ENCODE peak calls at places on chromosomes 5 and 9, in four cellular contexts. H is T follicular helper cell, Q is globus pallidus, D is HT1080. E is an unnamed sample.

GRCh38 chr5:155040984-155041383 is 27.4 kb downstream of the KIF4B start:
- DNase-seq in H (no peak), Q (no peak), D (peak), E (no peak)

GRCh38 chr9:132181796-132182521 is 20.1 kb downstream of the NTNG2 start:
- DNase-seq in H (no peak), Q (no peak), D (no peak), E (peak)

GRCh38 chr5:8613078-8613685 is 744.2 kb downstream of the MTRR start:
- DNase-seq in H (no peak), Q (no peak), D (no peak), E (no peak)

GRCh38 chr9:68749135-68749534 is 44.1 kb downstream of the PIP5K1B start:
- DNase-seq in H (no peak), Q (no peak), D (no peak), E (no peak)

GRCh38 chr9:4502444-4502843 is 12.2 kb downstream of the SLC1A1 start:
- DNase-seq in H (no peak), Q (no peak), D (no peak), E (no peak)

GRCh38 chr9:118091676-118092490 is 387.7 kb downstream of the TLR4 start:
- DNase-seq in H (no peak), Q (peak), D (no peak), E (peak)

GRCh38 chr9:77469515-77470197 is 178.5 kb downstream of the GNA14 start:
- DNase-seq in H (no peak), Q (no peak), D (no peak), E (no peak)

GRCh38 chr9:98380065-98380681 is 124.7 kb upstream of the TBC1D2 start:
- DNase-seq in H (no peak), Q (no peak), D (peak), E (no peak)

GRCh38 chr5:119088438-119088837 is 17.6 kb downstream of the DMXL1 start:
- DNase-seq in H (no peak), Q (no peak), D (no peak), E (no peak)

GRCh38 chr9:90021216-90021906 is 416.5 kb downstream of the GADD45G start:
- DNase-seq in H (no peak), Q (no peak), D (no peak), E (no peak)

GRCh38 chr5:100646011-100646410 is 110.8 kb downstream of the FAM174A start:
- DNase-seq in H (no peak), Q (no peak), D (no peak), E (no peak)

GRCh38 chr5:39420482-39421145 is 4.2 kb downstream of the DAB2 start:
- DNase-seq in H (no peak), Q (peak), D (peak), E (peak)

GRCh38 chr5:128534729-128535128 is 3.3 kb downstream of the FBN2 start:
- DNase-seq in H (no peak), Q (no peak), D (no peak), E (no peak)

GRCh38 chr9:16092627-16093091 is 539.8 kb downstream of the CCDC171 start:
- DNase-seq in H (no peak), Q (no peak), D (no peak), E (no peak)

GRCh38 chr9:123421211-123421585 is 65.2 kb downstream of the CRB2 start:
- DNase-seq in H (no peak), Q (no peak), D (no peak), E (no peak)

GRCh38 chr5:33536802-33537201 is 96.0 kb downstream of the TARS1 start:
- DNase-seq in H (no peak), Q (no peak), D (no peak), E (no peak)